ENCODE peak calls at places on chromosomes 4 and X, in eight cellular contexts. X is T-cell; L is naive thymus-derived CD8-positive, alpha-beta T cell; Y is heart left ventricle; Q is activated T-cell treated with anti-CD3 and anti-CD28 coated beads, Interleukin-2, amount 50 U/mL, for 4 hours; P is stimulated activated effector memory CD8-positive, alpha-beta T cell treated with anti-CD3 and anti-CD28 coated beads, Interleukin-12 subunit alpha, Interleukin-12 subunit beta, amount 100 ng/mL, for 72 hours; K is stimulated activated naive CD8-positive, alpha-beta T cell treated with anti-CD3 and anti-CD28 coated beads, Interleukin-15, Interleukin-2, amounts not matched to agents 100 U/mL and 50 U/mL, for 24 hours; G is activated CD8-positive, alpha-beta memory T cell treated with anti-CD3 and anti-CD28 coated beads, Interleukin-2, amount 10 ng/mL, durations not matched to agents 7 days and 5 days. T is an unnamed sample.

GRCh38 chrX:46184749-46185148 is 360.5 kb downstream of the ZNF674 start:
- ATAC-seq in X (no peak), L (no peak), Y (no peak), Q (peak), P (no peak), K (no peak), G (no peak), T (no peak)

GRCh38 chr4:38025665-38026064 is 65.5 kb downstream of the PTTG2 start:
- ATAC-seq in X (no peak), L (no peak), Y (peak), Q (no peak), P (no peak), K (no peak), G (no peak), T (no peak)

GRCh38 chrX:11665144-11666040 is at the start of gene ARHGAP6:
- ATAC-seq in X (no peak), L (no peak), Y (peak), Q (peak), P (no peak), K (no peak), G (no peak), T (peak)

GRCh38 chr4:112857461-112857860 is 192.0 kb upstream of the ANK2 start:
- ATAC-seq in X (no peak), L (no peak), Y (peak), Q (no peak), P (no peak), K (no peak), G (no peak), T (peak)

GRCh38 chrX:40474205-40474626 is 106.6 kb upstream of the ATP6AP2 start:
- ATAC-seq in X (no peak), L (no peak), Y (peak), Q (no peak), P (no peak), K (no peak), G (no peak), T (no peak)

GRCh38 chr4:121053601-121054143 is 18.7 kb downstream of the NDNF start:
- ATAC-seq in X (no peak), L (no peak), Y (peak), Q (no peak), P (no peak), K (no peak), G (no peak), T (no peak)

GRCh38 chr4:126627255-126627654 is 1005.5 kb upstream of the INTU start:
- ATAC-seq in X (no peak), L (no peak), Y (no peak), Q (no peak), P (no peak), K (no peak), G (no peak), T (no peak)

GRCh38 chrX:78595901-78596502 is 63.1 kb downstream of the RTL3 start:
- ATAC-seq in X (no peak), L (no peak), Y (no peak), Q (no peak), P (peak), K (no peak), G (peak), T (no peak)

GRCh38 chrX:136711147-136711546 is 63.2 kb downstream of the CD40LG start:
- ATAC-seq in X (no peak), L (no peak), Y (peak), Q (no peak), P (peak), K (peak), G (peak), T (no peak)

GRCh38 chr4:185810746-185811508 is 1.1 kb downstream of the SORBS2 start:
- ATAC-seq in X (no peak), L (no peak), Y (no peak), Q (no peak), P (no peak), K (no peak), G (no peak), T (no peak)

GRCh38 chrX:43735957-43736356 is 79.9 kb downstream of the MAOA start:
- ATAC-seq in X (no peak), L (no peak), Y (no peak), Q (no peak), P (no peak), K (no peak), G (no peak), T (no peak)

GRCh38 chrX:30308263-30309138 is 689 bp downstream of the NR0B1 start:
- ATAC-seq in X (no peak), L (no peak), Y (no peak), Q (peak), P (no peak), K (no peak), G (no peak), T (peak)

GRCh38 chr4:73770917-73771316 is 30.5 kb downstream of the CXCL8 start:
- ATAC-seq in X (no peak), L (no peak), Y (no peak), Q (no peak), P (no peak), K (no peak), G (no peak), T (no peak)

GRCh38 chr4:176333076-176333475 is 13.3 kb downstream of the SPCS3 start:
- ATAC-seq in X (peak), L (no peak), Y (no peak), Q (no peak), P (no peak), K (no peak), G (no peak), T (no peak)

GRCh38 chr4:87026795-87027495 is 92.1 kb downstream of the AFF1 start:
- ATAC-seq in X (no peak), L (peak), Y (peak), Q (no peak), P (no peak), K (peak), G (no peak), T (no peak)

GRCh38 chr4:163419074-163419473 is 54.5 kb downstream of the TKTL2 start:
- ATAC-seq in X (no peak), L (no peak), Y (no peak), Q (no peak), P (no peak), K (no peak), G (no peak), T (no peak)

GRCh38 chr4:138839574-138839973 is 176.0 kb upstream of the NOCT start:
- ATAC-seq in X (no peak), L (no peak), Y (peak), Q (no peak), P (no peak), K (no peak), G (no peak), T (no peak)

GRCh38 chr4:90419124-90419711 is 292.0 kb downstream of the CCSER1 start:
- ATAC-seq in X (no peak), L (no peak), Y (no peak), Q (no peak), P (no peak), K (no peak), G (peak), T (no peak)

GRCh38 chr4:81635747-81636146 is 164.0 kb upstream of the RASGEF1B start:
- ATAC-seq in X (no peak), L (peak), Y (peak), Q (no peak), P (no peak), K (no peak), G (no peak), T (no peak)

GRCh38 chr4:40349561-40350198 is 14.5 kb downstream of the CHRNA9 start:
- ATAC-seq in X (no peak), L (no peak), Y (no peak), Q (peak), P (no peak), K (peak), G (no peak), T (no peak)

GRCh38 chr4:1500231-1500965 is 94.2 kb upstream of the NKX1-1 start:
- ATAC-seq in X (no peak), L (no peak), Y (no peak), Q (no peak), P (no peak), K (no peak), G (no peak), T (no peak)

GRCh38 chr4:170743633-170744032 is 653.9 kb upstream of the AADAT start:
- ATAC-seq in X (no peak), L (no peak), Y (no peak), Q (no peak), P (no peak), K (no peak), G (no peak), T (no peak)

T was measured in gastroesophageal sphincter.